ENCODE peak calls at places on chromosomes 16 and 17, in five cellular contexts. I, B, H, T and U are unnamed samples.
A peak's percentile ranks its signal among the peaks of the same experiment; 100 is the strongest.

GRCh38 chr17:78977992-78978973 is 1.4 kb downstream of the LGALS3BP start:
- DNase-seq in I (no peak), B (no peak), H (no peak), T (no peak), U (no peak)

GRCh38 chr17:7885357-7886226 is 3.0 kb upstream of the CHD3 start:
- DNase-seq in I (no peak), B (no peak), H (peak; percentile 10), T (peak; percentile 72), U (peak; percentile 29)

GRCh38 chr16:84834403-84834772 is 14.6 kb downstream of the CRISPLD2 start:
- DNase-seq in I (no peak), B (no peak), H (no peak), T (no peak), U (no peak)

GRCh38 chr16:57093845-57094564 is 1.6 kb downstream of the CPNE2 start:
- DNase-seq in I (no peak), B (no peak), H (no peak), T (no peak), U (no peak)

GRCh38 chr17:48240562-48241130 is 133.1 kb downstream of the SNX11 start:
- DNase-seq in I (no peak), B (no peak), H (peak; percentile 43), T (no peak), U (no peak)

GRCh38 chr17:79045001-79045729 is 21.2 kb downstream of the C1QTNF1 start:
- DNase-seq in I (no peak), B (no peak), H (no peak), T (no peak), U (no peak)

GRCh38 chr17:2815781-2816185 is 19.5 kb downstream of the RAP1GAP2 start:
- DNase-seq in I (no peak), B (no peak), H (no peak), T (peak; percentile 72), U (no peak)

GRCh38 chr17:47423406-47424295 is 99.9 kb downstream of the EFCAB13 start:
- DNase-seq in I (no peak), B (no peak), H (peak; percentile 1), T (peak; percentile 64), U (no peak)

GRCh38 chr17:82342361-82343079 is 9.0 kb upstream of the SECTM1 start:
- DNase-seq in I (no peak), B (no peak), H (no peak), T (no peak), U (no peak)

GRCh38 chr16:85396879-85397871 is 215.9 kb upstream of the GSE1 start:
- DNase-seq in I (no peak), B (no peak), H (no peak), T (peak; percentile 54), U (peak; percentile 6)

GRCh38 chr16:66152841-66153525 is 213.5 kb upstream of the CDH5 start:
- DNase-seq in I (no peak), B (no peak), H (peak; percentile 75), T (no peak), U (no peak)

GRCh38 chr16:51510416-51510815 is 359.3 kb upstream of the SALL1 start:
- DNase-seq in I (no peak), B (no peak), H (no peak), T (no peak), U (no peak)

GRCh38 chr16:66515543-66516171 is 34.3 kb downstream of the TK2 start:
- DNase-seq in I (no peak), B (no peak), H (peak; percentile 66), T (peak; percentile 67), U (no peak)

GRCh38 chr16:17529982-17530760 is 59.4 kb upstream of the XYLT1 start:
- DNase-seq in I (no peak), B (no peak), H (no peak), T (no peak), U (no peak)

GRCh38 chr17:80633197-80633596 is 88.6 kb downstream of the RPTOR start:
- DNase-seq in I (no peak), B (no peak), H (no peak), T (no peak), U (no peak)

GRCh38 chr16:46662123-46662522 is 26.9 kb downstream of the VPS35 start:
- DNase-seq in I (no peak), B (no peak), H (no peak), T (no peak), U (no peak)

GRCh38 chr16:56424791-56425438 is 430 bp downstream of the AMFR start:
- DNase-seq in I (no peak), B (no peak), H (no peak), T (peak; percentile 56), U (no peak)

GRCh38 chr17:47785538-47786123 is 36.0 kb downstream of the OSBPL7 start:
- DNase-seq in I (no peak), B (no peak), H (peak; percentile 20), T (peak; percentile 74), U (no peak)

GRCh38 chr17:44569459-44569858 is 12.2 kb downstream of the FZD2 start:
- DNase-seq in I (no peak), B (no peak), H (no peak), T (no peak), U (no peak)

GRCh38 chr16:67104061-67104460 is 5.7 kb upstream of the PHAF1 start:
- DNase-seq in I (no peak), B (no peak), H (peak; percentile 54), T (peak; percentile 81), U (no peak)

GRCh38 chr17:40548982-40549680 is 16.1 kb downstream of the CCR7 start:
- DNase-seq in I (no peak), B (peak; percentile 37), H (peak; percentile 97), T (no peak), U (peak; percentile 82)

GRCh38 chr17:72691601-72692000 is 400.9 kb downstream of the SLC39A11 start:
- DNase-seq in I (no peak), B (no peak), H (peak; percentile 67), T (no peak), U (no peak)

GRCh38 chr16:17380613-17381012 is 90.1 kb downstream of the XYLT1 start:
- DNase-seq in I (no peak), B (no peak), H (peak; percentile 38), T (no peak), U (no peak)

GRCh38 chr17:76449126-76449525 is 3.8 kb downstream of the UBE2O start:
- DNase-seq in I (no peak), B (no peak), H (peak; percentile 48), T (no peak), U (no peak)

GRCh38 chr16:56629531-56629930 is 2.9 kb upstream of the MT1M start:
- DNase-seq in I (no peak), B (no peak), H (no peak), T (no peak), U (no peak)

GRCh38 chr17:76492989-76493501 is 8.2 kb downstream of the RHBDF2 start:
- DNase-seq in I (peak; percentile 69), B (no peak), H (peak; percentile 92), T (no peak), U (no peak)

GRCh38 chr17:17474341-17474740 is 2.5 kb upstream of the MED9 start:
- DNase-seq in I (no peak), B (no peak), H (no peak), T (no peak), U (no peak)

GRCh38 chr16:86635926-86636325 is 57.6 kb downstream of the FOXL1 start:
- DNase-seq in I (no peak), B (no peak), H (no peak), T (no peak), U (no peak)

GRCh38 chr16:11251525-11252481 is 4.2 kb downstream of the SOCS1 start:
- DNase-seq in I (no peak), B (peak; percentile 49), H (peak; percentile 55), T (no peak), U (no peak)
- H3K4me3 ChIP-seq in I (no peak overlapping the region), B (no peak overlapping the region), H (no peak overlapping the region), T (peak overlapping the region; percentile 89), U (no peak overlapping the region)

GRCh38 chr17:4948166-4948996 is at the start of gene PFN1:
- DNase-seq in I (peak; percentile 66), B (no peak), H (peak; percentile 96), T (peak; percentile 93), U (peak; percentile 94)

GRCh38 chr17:4946312-4946976 is 1.9 kb downstream of the PFN1 start:
- DNase-seq in I (no peak), B (no peak), H (no peak), T (no peak), U (no peak)

GRCh38 chr17:4948997-4949320 is 629 bp upstream of the PFN1 start:
- DNase-seq in I (peak; percentile 32), B (no peak), H (peak; percentile 89), T (peak; percentile 88), U (peak; percentile 58)

GRCh38 chr17:4947010-4947410 is 1.3 kb downstream of the PFN1 start:
- DNase-seq in I (no peak), B (no peak), H (no peak), T (no peak), U (no peak)

GRCh38 chr17:4947411-4948165 is 742 bp downstream of the PFN1 start:
- DNase-seq in I (no peak), B (no peak), H (peak; percentile 59), T (peak; percentile 77), U (peak; percentile 32)
- H3K4me3 ChIP-seq in I (peak overlapping the region; percentile 94), B (peak overlapping the region; percentile 91), H (peak overlapping the region; percentile 99), T (peak overlapping the region; percentile 96), U (peak overlapping the region; percentile 98)

GRCh38 chr17:74738051-74738996 is 1.3 kb downstream of the RAB37 start:
- DNase-seq in I (no peak), B (no peak), H (no peak), T (no peak), U (no peak)
- H3K4me3 ChIP-seq in I (peak overlapping the region; percentile 57), B (no peak overlapping the region), H (no peak overlapping the region), T (peak overlapping the region; percentile 84), U (no peak overlapping the region)

DNA sequence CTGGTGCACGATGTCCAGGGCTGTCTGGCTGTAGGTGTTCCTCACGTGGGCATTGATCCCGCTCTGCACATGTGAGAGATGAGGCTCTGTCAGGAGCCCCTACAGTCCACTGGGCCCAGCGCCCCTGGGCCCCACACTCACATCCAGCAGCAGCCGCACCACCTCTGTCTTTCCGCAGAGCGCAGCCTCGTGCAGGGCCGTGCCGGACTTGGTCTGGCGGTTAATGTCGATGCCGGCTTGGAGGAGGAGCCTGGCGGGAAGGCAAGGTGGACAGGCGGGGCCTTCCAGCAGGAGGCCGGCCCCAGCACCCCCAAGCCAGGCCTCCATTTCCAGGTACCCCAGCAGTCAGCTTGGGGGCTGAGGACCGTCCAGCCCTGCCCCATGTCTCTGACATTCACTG is 9.2 kb downstream of the CASKIN1 start:
- DNase-seq in I (no peak), B (no peak), H (no peak), T (no peak), U (no peak)
- H3K4me3 ChIP-seq in I (no peak overlapping the region), B (no peak overlapping the region), H (no peak overlapping the region), T (no peak overlapping the region), U (no peak overlapping the region)

DNA sequence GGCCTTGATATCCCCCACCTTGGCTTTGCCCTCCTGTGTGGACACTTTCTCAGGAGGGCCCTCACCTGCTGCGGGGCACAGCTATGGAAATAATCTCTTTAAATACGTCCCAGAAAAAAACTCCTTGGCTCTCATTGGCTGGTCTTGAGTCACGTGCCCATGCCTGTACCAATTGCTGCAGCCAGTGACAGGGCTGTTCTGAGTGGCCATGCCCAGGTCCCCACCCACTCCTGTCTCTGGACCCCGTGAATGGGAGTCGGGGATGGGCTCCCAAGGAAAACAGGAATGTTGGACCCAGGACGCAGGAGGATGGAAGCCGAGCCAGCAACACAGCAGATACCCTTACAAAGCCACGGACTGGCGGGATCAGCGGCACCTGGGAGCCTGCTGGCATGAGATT is 53.1 kb upstream of the CDR2 start:
- DNase-seq in I (no peak), B (no peak), H (no peak), T (no peak), U (no peak)
- H3K4me3 ChIP-seq in I (no peak overlapping the region), B (no peak overlapping the region), H (no peak overlapping the region), T (no peak overlapping the region), U (no peak overlapping the region)

GRCh38 chr16:21597571-21598030 is 1.8 kb upstream of the METTL9 start:
- DNase-seq in I (no peak), B (no peak), H (no peak), T (no peak), U (no peak)
- H3K4me3 ChIP-seq in I (no peak overlapping the region), B (no peak overlapping the region), H (no peak overlapping the region), T (no peak overlapping the region), U (no peak overlapping the region)